ENCODE peak calls at places on chromosomes 5 and 9, in seven cellular contexts. I is esophagus squamous epithelium, U is A673, T is bronchial epithelial cell, R is HepG2, W is heart right ventricle, E is transverse colon. V is an unnamed sample.
A peak's percentile ranks its signal among the peaks of the same experiment; 100 is the strongest.

GRCh38 chr5:93894471-93895354 is 153.3 kb upstream of the POU5F2 start:
- DNase-seq in I (no peak), U (peak; percentile 18), T (peak; percentile 20), R (no peak), W (no peak), E (no peak), V (no peak)

GRCh38 chr9:14961372-14962068 is 51.3 kb upstream of the FREM1 start:
- DNase-seq in I (no peak), U (no peak), T (no peak), R (peak; percentile 99), W (no peak), E (peak; percentile 34), V (no peak)

GRCh38 chr5:150783422-150783928 is 4.9 kb downstream of the SMIM3 start:
- DNase-seq in I (no peak), U (peak; percentile 93), T (peak; percentile 82), R (no peak), W (no peak), E (peak; percentile 78), V (peak; percentile 55)

GRCh38 chr9:33943389-33943788 is 105.3 kb downstream of the UBAP2 start:
- DNase-seq in I (no peak), U (no peak), T (no peak), R (no peak), W (no peak), E (no peak), V (no peak)

GRCh38 chr5:125093776-125094175 is 347.3 kb upstream of the ZNF608 start:
- DNase-seq in I (no peak), U (peak; percentile 18), T (peak; percentile 92), R (no peak), W (no peak), E (no peak), V (no peak)

GRCh38 chr5:75550597-75550996 is 38.9 kb downstream of the POLK start:
- DNase-seq in I (no peak), U (no peak), T (no peak), R (no peak), W (no peak), E (no peak), V (no peak)

GRCh38 chr9:113962391-113962790 is 86.3 kb downstream of the ZNF618 start:
- DNase-seq in I (no peak), U (no peak), T (no peak), R (no peak), W (no peak), E (no peak), V (no peak)

GRCh38 chr5:90783460-90784333 is 225.1 kb downstream of the ADGRV1 start:
- DNase-seq in I (no peak), U (peak; percentile 76), T (peak; percentile 55), R (peak; percentile 44), W (peak; percentile 23), E (peak; percentile 73), V (no peak)

GRCh38 chr5:526456-527088 is 2.3 kb upstream of the SLC9A3 start:
- DNase-seq in I (no peak), U (no peak), T (no peak), R (no peak), W (peak; percentile 2), E (no peak), V (no peak)

DNA sequence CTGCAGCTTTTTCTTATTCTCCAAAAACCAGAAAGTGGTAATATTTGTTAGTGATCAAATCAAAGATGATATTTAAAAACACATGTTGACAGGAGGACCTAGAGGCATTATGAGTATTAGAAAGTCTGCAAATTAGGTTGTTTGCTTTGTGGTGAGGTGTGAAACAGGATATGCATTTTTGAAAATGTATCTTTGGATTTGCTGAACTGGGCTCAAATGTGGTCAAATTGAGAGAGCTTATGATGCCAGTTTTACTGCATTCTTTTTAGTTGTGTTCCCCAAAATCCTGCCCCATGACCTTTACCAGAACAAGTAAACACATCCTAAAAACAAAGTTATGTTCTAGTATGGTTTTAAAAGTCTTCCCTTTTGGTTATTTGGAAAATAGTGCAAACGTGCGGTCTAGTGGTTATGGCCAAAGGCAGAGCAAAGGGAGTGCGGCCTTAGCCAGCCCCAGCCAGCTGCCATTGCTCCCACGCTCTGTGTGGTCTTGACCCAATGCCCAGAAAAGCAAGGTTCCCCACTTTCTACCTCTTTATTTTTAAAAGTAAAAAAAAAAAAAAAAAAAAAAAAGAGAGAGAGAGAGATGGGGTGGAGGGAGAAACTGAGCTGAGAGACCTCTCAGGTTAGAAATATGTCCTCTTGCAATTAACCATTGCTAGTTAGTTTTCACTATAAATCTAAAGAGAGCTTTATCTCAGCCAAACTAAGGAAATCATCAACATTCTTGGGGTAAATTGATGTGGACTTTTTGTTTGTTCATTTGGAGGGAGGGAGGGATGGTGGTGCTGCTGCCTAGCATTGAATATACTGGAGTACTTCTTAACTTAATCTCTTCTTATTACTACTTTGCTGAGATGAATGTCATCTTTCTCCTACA is 176.6 kb downstream of the ARHGAP26 start:
- DNase-seq in I (no peak), U (no peak), T (no peak), R (no peak), W (no peak), E (no peak), V (no peak)
- H3K4me3 ChIP-seq in I (no peak overlapping the region), U (no peak overlapping the region), T (no peak overlapping the region), R (no peak overlapping the region), W (no peak overlapping the region), E (no peak overlapping the region), V (no peak overlapping the region)

GRCh38 chr5:116754556-116754955 is 179.9 kb upstream of the SEMA6A start:
- DNase-seq in I (no peak), U (no peak), T (peak; percentile 51), R (no peak), W (no peak), E (no peak), V (no peak)

GRCh38 chr5:116750626-116751188 is 176.1 kb upstream of the SEMA6A start:
- DNase-seq in I (no peak), U (no peak), T (peak; percentile 72), R (no peak), W (no peak), E (no peak), V (no peak)

GRCh38 chr5:116751684-116752083 is 177.1 kb upstream of the SEMA6A start:
- DNase-seq in I (no peak), U (no peak), T (no peak), R (no peak), W (no peak), E (no peak), V (no peak)

GRCh38 chr5:116759860-116760644 is 185.4 kb upstream of the SEMA6A start:
- DNase-seq in I (no peak), U (peak; percentile 87), T (no peak), R (peak; percentile 63), W (no peak), E (peak; percentile 16), V (no peak)

DNA sequence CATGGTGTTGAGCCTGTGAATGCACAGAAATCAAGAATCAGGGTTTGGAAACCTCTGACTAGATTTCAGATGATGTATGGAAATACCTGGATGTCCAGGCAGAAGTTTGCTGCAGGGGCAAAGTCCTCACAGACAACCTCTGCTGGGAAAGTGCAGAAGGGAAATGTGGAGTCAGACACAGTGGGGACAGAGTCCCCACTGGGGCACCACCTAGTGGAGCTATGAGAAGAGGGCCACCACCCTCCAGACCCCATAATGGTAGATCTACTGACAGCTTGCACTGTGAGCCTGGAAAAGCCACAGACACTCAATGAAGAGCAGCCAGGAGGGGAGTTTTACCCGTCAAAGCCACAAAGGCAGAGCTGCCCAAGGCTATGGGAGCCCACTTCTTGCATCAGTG is 181.9 kb upstream of the SEMA6A start:
- DNase-seq in I (no peak), U (no peak), T (no peak), R (no peak), W (no peak), E (no peak), V (no peak)
- TF ChIP-seq CTCF in I (no peak), U (peak; percentile 17), T (no peak), R (no peak), W (no peak), E (no peak), V (peak; percentile 21)

DNA sequence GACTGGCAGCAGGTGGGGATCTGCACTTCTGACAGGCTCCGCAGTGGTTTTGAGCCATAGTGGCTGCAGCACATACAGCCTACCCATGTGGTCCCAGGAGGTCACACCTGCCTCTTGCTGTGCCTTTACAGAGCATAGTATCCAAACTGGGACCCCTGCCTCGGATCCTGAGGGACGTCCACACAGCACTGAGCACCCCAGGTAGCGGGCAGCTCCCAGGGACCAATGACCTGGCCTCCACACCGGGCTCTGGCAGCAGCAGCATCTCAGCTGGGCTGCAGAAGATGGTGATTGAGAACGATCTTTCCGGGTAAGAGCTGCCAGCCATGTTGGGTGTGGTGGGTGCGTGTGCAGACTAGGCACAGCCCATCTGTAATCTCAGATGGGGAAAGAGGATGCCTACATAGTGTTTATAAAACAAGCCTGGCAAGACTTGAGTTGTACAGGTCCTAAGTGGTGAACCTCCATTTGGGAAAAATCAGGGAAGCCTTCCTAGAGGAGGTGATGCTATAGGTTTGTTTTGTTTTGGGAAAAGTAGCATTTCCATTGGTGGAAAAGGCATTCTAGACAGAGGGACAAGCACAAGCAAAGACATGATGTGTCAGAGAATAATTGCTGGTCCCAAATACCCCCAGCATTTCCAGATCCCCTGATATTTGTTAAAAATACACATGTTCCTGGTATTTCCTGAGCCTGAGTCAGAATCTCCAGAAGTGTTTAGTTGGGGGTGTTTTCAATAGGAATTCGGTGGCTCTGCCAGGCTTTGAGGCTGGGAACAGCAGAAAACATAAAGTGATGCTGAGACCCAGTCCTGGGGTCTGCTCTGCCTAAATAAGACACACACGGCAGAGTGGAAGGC is 119.2 kb downstream of the DAB2IP start:
- DNase-seq in I (no peak), U (no peak), T (peak; percentile 42), R (no peak), W (peak; percentile 3), E (no peak), V (no peak)
- H3K36me3 ChIP-seq in I (peaks cover 61% of the 10 kb centered on the region), U (peaks cover 7% of the 10 kb centered on the region), T (peaks cover 70% of the 10 kb centered on the region), R (peaks cover 55% of the 10 kb centered on the region), W (peaks cover 100% of the 10 kb centered on the region), E (peaks cover 66% of the 10 kb centered on the region), V (no peaks in the 10 kb centered on the region)

DNA sequence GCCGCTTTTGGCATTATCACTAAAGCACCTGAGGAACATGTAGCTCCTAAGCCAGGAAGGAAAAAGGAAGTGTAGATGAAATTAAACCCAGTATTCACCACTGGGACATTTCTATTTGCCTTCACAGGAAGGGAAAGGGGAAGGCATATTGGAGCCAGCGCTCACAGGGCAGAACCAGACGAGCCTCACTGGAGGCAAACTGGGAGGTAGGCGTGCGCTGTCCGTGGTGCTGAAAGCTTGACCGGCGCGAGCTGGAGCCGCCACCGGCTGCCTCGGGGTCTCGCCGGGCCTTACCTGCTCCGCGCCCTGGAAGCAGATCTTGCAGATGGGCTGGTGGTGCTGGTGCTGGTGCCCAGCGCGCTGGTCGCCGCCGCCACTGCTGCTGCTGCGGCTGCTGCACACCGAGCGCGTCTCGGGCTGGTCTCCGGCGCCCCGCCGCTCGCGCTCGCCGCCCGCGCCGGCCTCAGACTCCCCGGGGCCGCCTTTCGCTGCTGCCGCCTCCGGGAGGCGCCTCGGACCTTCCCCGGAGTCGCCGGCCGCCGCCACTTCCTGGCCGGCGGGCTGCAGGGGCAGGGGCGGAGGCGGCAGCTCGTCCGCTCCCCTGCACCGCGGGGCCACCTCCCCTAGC is 732 bp downstream of the MARCHF11 start:
- DNase-seq in I (no peak), U (peak; percentile 72), T (peak; percentile 32), R (peak; percentile 4), W (peak; percentile 79), E (peak; percentile 44), V (peak; percentile 14)
- H3K4me3 ChIP-seq in I (peak overlapping the region; percentile 25), U (no peak overlapping the region), T (peak overlapping the region; percentile 23), R (no peak overlapping the region), W (peak overlapping the region; percentile 15), E (peak overlapping the region; percentile 25), V (no peak overlapping the region)

V was measured in GM06990.